ENCODE peak calls at places on chromosomes 12 and 14, in five cellular contexts. F is fibroblast of mammary gland, H is psoas muscle, G is cardiac fibroblast, L is mucosa of descending colon. T is an unnamed sample.
A peak's percentile ranks its signal among the peaks of the same experiment; 100 is the strongest.

GRCh38 chr12:42166501-42166900 is 21.8 kb upstream of the GXYLT1 start:
- DNase-seq in F (peak; percentile 84), H (no peak), G (peak; percentile 73), L (no peak), T (no peak)

GRCh38 chr12:25069221-25069620 is 120.3 kb upstream of the BCAT1 start:
- DNase-seq in F (no peak), H (no peak), G (no peak), L (no peak), T (no peak)

GRCh38 chr12:116202940-116203339 is 74.6 kb downstream of the MED13L start:
- DNase-seq in F (no peak), H (no peak), G (no peak), L (no peak), T (no peak)

GRCh38 chr14:50447491-50447890 is 50.8 kb upstream of the CDKL1 start:
- DNase-seq in F (peak; percentile 18), H (no peak), G (peak; percentile 62), L (no peak), T (no peak)

GRCh38 chr12:57889541-57889989 is 43.0 kb upstream of the CTDSP2 start:
- DNase-seq in F (peak; percentile 98), H (peak; percentile 84), G (peak; percentile 90), L (peak; percentile 75), T (no peak)

GRCh38 chr12:51156366-51156765 is 16.6 kb downstream of the TFCP2 start:
- DNase-seq in F (no peak), H (no peak), G (no peak), L (no peak), T (no peak)

GRCh38 chr14:23434488-23435219 is 806 bp downstream of the MYH7 start:
- DNase-seq in F (no peak), H (no peak), G (no peak), L (no peak), T (no peak)

GRCh38 chr14:101705733-101706508 is 55.6 kb upstream of the PPP2R5C start:
- DNase-seq in F (no peak), H (peak; percentile 81), G (peak; percentile 18), L (peak; percentile 54), T (no peak)

GRCh38 chr12:43964966-43965365 is 129.1 kb downstream of the TMEM117 start:
- DNase-seq in F (peak; percentile 64), H (no peak), G (peak; percentile 30), L (no peak), T (no peak)

GRCh38 chr12:76878899-76879709 is at the start of gene CSRP2:
- DNase-seq in F (peak; percentile 67), H (peak; percentile 91), G (peak; percentile 74), L (peak; percentile 91), T (peak; percentile 91)

GRCh38 chr12:107196681-107197080 is 103.3 kb upstream of the CRY1 start:
- DNase-seq in F (peak; percentile 4), H (no peak), G (peak; percentile 25), L (no peak), T (no peak)

GRCh38 chr14:56660677-56661389 is 81.2 kb downstream of the TMEM260 start:
- DNase-seq in F (no peak), H (no peak), G (no peak), L (no peak), T (no peak)

GRCh38 chr14:56657604-56658003 is 78.0 kb downstream of the TMEM260 start:
- DNase-seq in F (no peak), H (no peak), G (no peak), L (no peak), T (no peak)

GRCh38 chr14:56661478-56661877 is 81.9 kb downstream of the TMEM260 start:
- DNase-seq in F (no peak), H (no peak), G (no peak), L (no peak), T (no peak)

GRCh38 chr14:56659361-56659760 is 79.8 kb downstream of the TMEM260 start:
- DNase-seq in F (no peak), H (no peak), G (no peak), L (no peak), T (no peak)

GRCh38 chr14:56659964-56660551 is 80.5 kb downstream of the TMEM260 start:
- DNase-seq in F (peak; percentile 56), H (no peak), G (peak; percentile 61), L (peak; percentile 11), T (peak; percentile 60)
- TF ChIP-seq CTCF in F (peak; percentile 79), H (peak; percentile 50), G (peak; percentile 68), L (peak; percentile 24), T (peak; percentile 45)

DNA sequence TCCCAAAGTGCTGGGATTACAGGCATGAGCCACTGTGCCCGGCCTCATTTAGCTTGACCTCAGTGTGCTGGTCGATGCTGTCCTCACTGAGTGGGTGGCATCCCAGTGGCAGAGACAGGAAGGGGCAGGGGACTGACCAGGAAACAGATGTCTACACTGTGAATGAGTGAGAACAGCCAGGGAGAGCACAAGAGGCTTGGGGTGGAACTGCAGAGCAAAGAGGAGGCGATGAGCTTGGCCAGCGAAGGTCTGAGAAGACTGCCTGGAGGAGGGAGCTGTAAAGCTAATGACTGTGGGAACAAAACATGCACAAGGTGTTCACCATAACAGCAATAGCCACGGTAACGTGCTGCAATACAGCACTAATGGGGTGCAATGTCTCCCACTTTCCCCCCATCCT is 57.2 kb upstream of the BEGAIN start:
- DNase-seq in F (no peak), H (no peak), G (no peak), L (no peak), T (no peak)
- TF ChIP-seq CTCF in F (no peak), H (no peak), G (no peak), L (no peak), T (no peak)

DNA sequence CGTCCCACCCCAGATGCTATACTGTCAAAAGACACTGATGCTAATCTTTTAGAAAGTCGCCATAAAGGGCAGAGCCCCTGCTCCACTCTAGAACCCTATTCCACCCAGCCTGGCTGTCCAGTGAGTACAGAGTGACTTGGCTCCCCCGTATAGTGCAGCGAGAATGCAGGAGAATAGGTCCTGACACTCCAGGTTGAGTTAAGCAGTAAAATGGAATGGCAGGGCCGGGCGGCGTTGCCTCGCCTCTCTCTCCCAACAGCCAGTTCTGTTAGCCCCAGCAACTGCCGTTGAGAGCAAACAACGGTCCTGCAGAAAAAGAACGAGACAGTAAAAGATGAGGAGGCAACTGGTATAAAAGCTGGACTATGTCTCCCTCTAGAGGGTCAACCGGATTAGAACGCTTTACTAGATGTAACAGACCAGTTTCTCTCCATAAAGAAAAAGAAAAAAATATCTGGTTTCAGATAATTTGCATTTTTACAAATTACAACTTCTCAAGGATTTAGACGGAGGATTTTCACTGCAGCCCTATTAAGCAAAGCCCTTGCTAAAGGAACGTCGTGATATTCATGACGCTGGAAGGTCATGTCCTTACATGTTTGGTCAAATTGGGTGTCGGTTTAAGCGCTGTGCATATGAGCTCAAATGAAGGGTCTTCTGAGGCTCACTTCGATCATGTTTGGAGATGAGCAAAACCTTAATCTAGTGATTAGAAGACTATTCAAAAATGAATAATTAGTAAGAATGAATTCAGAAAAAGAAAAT is 67.5 kb upstream of the USP15 start:
- DNase-seq in F (peak; percentile 84), H (peak; percentile 52), G (peak; percentile 88), L (peak; percentile 72), T (peak; percentile 80)
- TF ChIP-seq CTCF in F (peak; percentile 81), H (peak; percentile 65), G (peak; percentile 62), L (peak; percentile 30), T (peak; percentile 44)

DNA sequence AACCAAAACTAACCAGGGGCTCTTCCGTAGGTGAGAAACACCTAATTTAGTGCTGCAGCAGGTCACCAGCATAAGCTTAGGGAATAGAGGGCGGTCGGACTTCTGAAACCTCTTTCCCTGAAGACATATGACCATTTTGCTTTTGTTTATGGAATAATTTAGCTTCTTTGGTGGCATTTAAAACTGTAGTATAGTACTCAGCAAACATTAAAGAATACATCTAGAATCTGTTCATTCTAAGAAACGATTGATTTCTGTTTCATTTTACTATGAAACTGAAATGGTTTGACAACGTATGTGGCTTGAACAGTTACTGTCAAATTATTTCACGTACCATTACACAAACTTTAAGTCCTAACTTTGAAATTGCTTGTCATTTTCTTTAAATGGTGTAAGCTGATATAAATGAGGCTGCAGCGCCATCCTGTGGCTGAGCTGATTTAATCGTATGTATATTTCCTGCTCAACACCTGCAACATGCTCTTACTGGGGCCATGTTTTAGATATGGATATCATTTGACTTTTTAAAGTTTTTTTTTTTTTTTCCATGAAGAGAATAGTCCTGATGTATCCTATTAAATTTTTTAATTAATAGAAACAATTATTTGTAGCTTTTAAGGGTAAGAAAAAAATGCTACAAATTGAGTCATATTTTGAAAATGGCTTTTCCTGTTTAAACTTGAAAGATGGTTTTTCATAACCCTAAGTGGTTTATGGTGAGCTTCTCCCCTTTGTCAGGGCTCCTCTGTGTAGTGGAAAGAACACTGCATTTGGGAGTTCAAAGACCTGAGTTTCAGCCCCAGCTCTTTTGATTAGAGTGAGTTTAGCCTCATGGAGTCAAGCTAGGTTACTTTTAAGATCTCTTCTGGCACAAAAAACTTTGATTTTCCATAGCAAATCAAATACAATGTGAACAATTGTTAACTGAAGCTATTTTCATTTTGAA is 27.4 kb downstream of the CFAP54 start:
- DNase-seq in F (peak; percentile 83), H (peak; percentile 75), G (peak; percentile 91), L (peak; percentile 92), T (peak; percentile 65)
- TF ChIP-seq CTCF in F (peak; percentile 50), H (peak; percentile 54), G (peak; percentile 11), L (no peak), T (peak; percentile 53)

GRCh38 chr12:22018860-22019259 is 27.2 kb upstream of the CMAS start:
- DNase-seq in F (peak; percentile 30), H (no peak), G (peak; percentile 35), L (no peak), T (no peak)
- TF ChIP-seq CTCF in F (peak; percentile 38), H (peak; percentile 61), G (peak; percentile 35), L (no peak), T (no peak)

DNA sequence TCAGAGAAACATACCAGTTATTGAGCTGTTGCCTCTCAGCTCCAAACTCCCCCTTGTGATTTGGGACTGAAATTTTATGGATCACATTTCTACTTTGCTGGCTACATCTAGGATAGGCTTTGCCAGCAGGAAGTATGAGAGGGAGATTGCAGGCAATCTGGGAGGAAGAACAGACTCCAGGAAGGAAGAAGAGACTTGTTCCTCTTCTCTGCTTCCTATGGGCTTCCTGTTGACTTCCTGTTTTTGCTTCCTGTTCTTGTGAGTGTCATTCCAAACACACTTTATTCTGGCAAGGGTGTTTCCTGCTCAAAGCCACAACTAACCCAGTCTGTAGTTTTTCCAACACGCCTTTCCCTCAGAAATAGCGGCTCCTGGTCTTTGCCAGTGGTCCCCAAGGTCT is 312.8 kb downstream of the ITPR2 start:
- DNase-seq in F (no peak), H (no peak), G (no peak), L (no peak), T (no peak)
- TF ChIP-seq CTCF in F (no peak), H (no peak), G (no peak), L (no peak), T (no peak)

GRCh38 chr14:28751467-28752058 is 15.0 kb upstream of the FOXG1 start:
- DNase-seq in F (peak; percentile 76), H (no peak), G (peak; percentile 74), L (peak; percentile 57), T (peak; percentile 59)
- TF ChIP-seq CTCF in F (peak; percentile 90), H (no peak), G (peak; percentile 82), L (peak; percentile 17), T (peak; percentile 65)

GRCh38 chr12:48965447-48965846 is 6.1 kb downstream of the WNT10B start:
- DNase-seq in F (peak; percentile 40), H (no peak), G (no peak), L (no peak), T (no peak)
- TF ChIP-seq CTCF in F (peak; percentile 48), H (peak; percentile 17), G (peak; percentile 40), L (no peak), T (no peak)